ENCODE peak calls at places on chromosome 15, in five cellular contexts. One of them, this sample, is unnamed.

GRCh38 chr15:32878849-32879795 is 161.3 kb downstream of the GREM1 start:
- DNase-seq in mucosa of descending colon: no peak
- DNase-seq in aorta: no peak
- DNase-seq in CD4-positive, alpha-beta T cell: no peak
- DNase-seq in HuH-7: no peak
- DNase-seq in this sample: no peak

GRCh38 chr15:93428135-93428534 is 339.1 kb upstream of the RGMA start:
- DNase-seq in mucosa of descending colon: no peak
- DNase-seq in aorta: no peak
- DNase-seq in HuH-7: no peak
- DNase-seq in CD4-positive, alpha-beta T cell: no peak
- DNase-seq in this sample: no peak

GRCh38 chr15:59191855-59192237 is 14.8 kb upstream of the LDHAL6B start:
- DNase-seq in aorta: no peak
- DNase-seq in mucosa of descending colon: no peak
- DNase-seq in HuH-7: no peak
- DNase-seq in CD4-positive, alpha-beta T cell: no peak
- DNase-seq in this sample: no peak

GRCh38 chr15:86489992-86490391 is 410.3 kb downstream of the AGBL1 start:
- DNase-seq in mucosa of descending colon: no peak
- DNase-seq in CD4-positive, alpha-beta T cell: no peak
- DNase-seq in HuH-7: no peak
- DNase-seq in aorta: no peak
- DNase-seq in this sample: no peak

GRCh38 chr15:62456011-62456920 is 291.2 kb upstream of the C2CD4B start:
- DNase-seq in mucosa of descending colon: no peak
- DNase-seq in HuH-7: no peak
- DNase-seq in CD4-positive, alpha-beta T cell: no peak
- DNase-seq in aorta: no peak
- DNase-seq in this sample: no peak

GRCh38 chr15:92886229-92886628 is 13.9 kb upstream of the CHD2 start:
- DNase-seq in mucosa of descending colon: no peak
- DNase-seq in CD4-positive, alpha-beta T cell: no peak
- DNase-seq in aorta: no peak
- DNase-seq in HuH-7: no peak
- DNase-seq in this sample: no peak

GRCh38 chr15:80988148-80988796 is 1.3 kb downstream of the MESD start:
- DNase-seq in HuH-7: no peak
- DNase-seq in mucosa of descending colon: no peak
- DNase-seq in aorta: no peak
- DNase-seq in CD4-positive, alpha-beta T cell: no peak
- DNase-seq in this sample: no peak

GRCh38 chr15:50066693-50067092 is 52.3 kb downstream of the ATP8B4 start:
- DNase-seq in HuH-7: no peak
- DNase-seq in mucosa of descending colon: no peak
- DNase-seq in aorta: no peak
- DNase-seq in CD4-positive, alpha-beta T cell: no peak
- DNase-seq in this sample: no peak

GRCh38 chr15:66832679-66833078 is 130.6 kb downstream of the SMAD6 start:
- DNase-seq in HuH-7: no peak
- DNase-seq in mucosa of descending colon: no peak
- DNase-seq in aorta: no peak
- DNase-seq in CD4-positive, alpha-beta T cell: no peak
- DNase-seq in this sample: no peak

GRCh38 chr15:40959331-40960141 is 6.3 kb downstream of the CHAC1 start:
- DNase-seq in CD4-positive, alpha-beta T cell: no peak
- DNase-seq in aorta: no peak
- DNase-seq in mucosa of descending colon: no peak
- DNase-seq in HuH-7: no peak
- DNase-seq in this sample: no peak

GRCh38 chr15:70375006-70375409 is 277.3 kb upstream of the TLE3 start:
- DNase-seq in mucosa of descending colon: no peak
- DNase-seq in CD4-positive, alpha-beta T cell: no peak
- DNase-seq in aorta: peak
- DNase-seq in HuH-7: no peak
- DNase-seq in this sample: no peak

GRCh38 chr15:28977377-28978010 is 91.7 kb downstream of the APBA2 start:
- DNase-seq in HuH-7: no peak
- DNase-seq in mucosa of descending colon: no peak
- DNase-seq in CD4-positive, alpha-beta T cell: no peak
- DNase-seq in aorta: no peak
- DNase-seq in this sample: no peak

GRCh38 chr15:51580982-51581381 is 41.6 kb downstream of the DMXL2 start:
- DNase-seq in aorta: no peak
- DNase-seq in CD4-positive, alpha-beta T cell: no peak
- DNase-seq in mucosa of descending colon: no peak
- DNase-seq in HuH-7: no peak
- DNase-seq in this sample: no peak

GRCh38 chr15:51830279-51830806 is 890 bp downstream of the TMOD3 start:
- DNase-seq in CD4-positive, alpha-beta T cell: no peak
- DNase-seq in aorta: no peak
- DNase-seq in HuH-7: no peak
- DNase-seq in mucosa of descending colon: no peak
- DNase-seq in this sample: no peak

GRCh38 chr15:80773122-80773551 is 6.0 kb upstream of the CEMIP start:
- DNase-seq in CD4-positive, alpha-beta T cell: no peak
- DNase-seq in HuH-7: no peak
- DNase-seq in aorta: no peak
- DNase-seq in mucosa of descending colon: no peak
- DNase-seq in this sample: no peak

GRCh38 chr15:38316311-38316710 is 63.7 kb downstream of the SPRED1 start:
- DNase-seq in CD4-positive, alpha-beta T cell: no peak
- DNase-seq in HuH-7: no peak
- DNase-seq in aorta: no peak
- DNase-seq in mucosa of descending colon: no peak
- DNase-seq in this sample: no peak

GRCh38 chr15:58762731-58763130 is 8.4 kb upstream of the MINDY2 start:
- DNase-seq in HuH-7: no peak
- DNase-seq in aorta: no peak
- DNase-seq in mucosa of descending colon: no peak
- DNase-seq in CD4-positive, alpha-beta T cell: no peak
- DNase-seq in this sample: no peak

GRCh38 chr15:99603828-99604227 is 38.0 kb downstream of the MEF2A start:
- DNase-seq in HuH-7: no peak
- DNase-seq in mucosa of descending colon: no peak
- DNase-seq in CD4-positive, alpha-beta T cell: no peak
- DNase-seq in aorta: no peak
- DNase-seq in this sample: no peak

GRCh38 chr15:68526784-68527183 is 52.0 kb upstream of the CORO2B start:
- DNase-seq in CD4-positive, alpha-beta T cell: no peak
- DNase-seq in mucosa of descending colon: no peak
- DNase-seq in aorta: no peak
- DNase-seq in HuH-7: no peak
- DNase-seq in this sample: no peak

GRCh38 chr15:48537277-48538113 is 108.0 kb downstream of the FBN1 start:
- DNase-seq in CD4-positive, alpha-beta T cell: no peak
- DNase-seq in aorta: no peak
- DNase-seq in mucosa of descending colon: no peak
- DNase-seq in HuH-7: no peak
- DNase-seq in this sample: peak

GRCh38 chr15:62404194-62404985 is 239.3 kb upstream of the C2CD4B start:
- DNase-seq in mucosa of descending colon: no peak
- DNase-seq in aorta: no peak
- DNase-seq in CD4-positive, alpha-beta T cell: no peak
- DNase-seq in HuH-7: no peak
- DNase-seq in this sample: no peak

GRCh38 chr15:58203537-58203936 is 65.4 kb downstream of the AQP9 start:
- DNase-seq in mucosa of descending colon: no peak
- DNase-seq in CD4-positive, alpha-beta T cell: no peak
- DNase-seq in aorta: no peak
- DNase-seq in HuH-7: no peak
- DNase-seq in this sample: no peak

GRCh38 chr15:56832125-56832524 is 86.3 kb upstream of the TCF12 start:
- DNase-seq in HuH-7: no peak
- DNase-seq in CD4-positive, alpha-beta T cell: no peak
- DNase-seq in mucosa of descending colon: peak
- DNase-seq in aorta: peak
- DNase-seq in this sample: peak

GRCh38 chr15:77832874-77833273 is 200.2 kb upstream of the LINGO1 start:
- DNase-seq in aorta: peak
- DNase-seq in HuH-7: no peak
- DNase-seq in CD4-positive, alpha-beta T cell: no peak
- DNase-seq in mucosa of descending colon: no peak
- DNase-seq in this sample: no peak

GRCh38 chr15:42576040-42576594 is 711 bp downstream of the STARD9 start:
- DNase-seq in HuH-7: no peak
- DNase-seq in CD4-positive, alpha-beta T cell: no peak
- DNase-seq in mucosa of descending colon: no peak
- DNase-seq in aorta: no peak
- DNase-seq in this sample: no peak

GRCh38 chr15:93042211-93042610 is 46.8 kb downstream of the RGMA start:
- DNase-seq in CD4-positive, alpha-beta T cell: no peak
- DNase-seq in mucosa of descending colon: no peak
- DNase-seq in HuH-7: no peak
- DNase-seq in aorta: peak
- DNase-seq in this sample: no peak

GRCh38 chr15:74045636-74046274 is 36.6 kb downstream of the GOLGA6A start:
- DNase-seq in CD4-positive, alpha-beta T cell: no peak
- DNase-seq in aorta: no peak
- DNase-seq in HuH-7: no peak
- DNase-seq in mucosa of descending colon: no peak
- DNase-seq in this sample: no peak

GRCh38 chr15:101180620-101181307 is 71.1 kb downstream of the CHSY1 start:
- DNase-seq in aorta: no peak
- DNase-seq in CD4-positive, alpha-beta T cell: no peak
- DNase-seq in mucosa of descending colon: no peak
- DNase-seq in HuH-7: no peak
- DNase-seq in this sample: no peak

GRCh38 chr15:44069489-44069888 is 125.6 kb downstream of the FRMD5 start:
- DNase-seq in HuH-7: no peak
- DNase-seq in CD4-positive, alpha-beta T cell: no peak
- DNase-seq in mucosa of descending colon: no peak
- DNase-seq in aorta: no peak
- DNase-seq in this sample: no peak

GRCh38 chr15:62844564-62845235 is 197.8 kb upstream of the TPM1 start:
- DNase-seq in CD4-positive, alpha-beta T cell: no peak
- DNase-seq in mucosa of descending colon: no peak
- DNase-seq in HuH-7: no peak
- DNase-seq in aorta: no peak
- DNase-seq in this sample: no peak

GRCh38 chr15:43966646-43967045 is 139.8 kb downstream of the WDR76 start:
- DNase-seq in CD4-positive, alpha-beta T cell: no peak
- DNase-seq in mucosa of descending colon: no peak
- DNase-seq in HuH-7: no peak
- DNase-seq in aorta: no peak
- DNase-seq in this sample: no peak

GRCh38 chr15:77178421-77178820 is 107.5 kb upstream of the TSPAN3 start:
- DNase-seq in mucosa of descending colon: no peak
- DNase-seq in CD4-positive, alpha-beta T cell: no peak
- DNase-seq in HuH-7: no peak
- DNase-seq in aorta: no peak
- DNase-seq in this sample: no peak